ENCODE peak calls at places on chromosomes 4 and X, in four cellular contexts. A is NCI-H1105; E is activated CD4-positive, CD25-positive, alpha-beta regulatory T cell; M is nucleus accumbens. Y is an unnamed sample.
A peak's percentile ranks its signal among the peaks of the same experiment; 100 is the strongest.

GRCh38 chr4:55635282-55635681 is 816 bp downstream of the NMU start:
- DNase-seq in A (no peak), E (no peak), M (no peak), Y (peak; percentile 12)

GRCh38 chrX:30153175-30153880 is 62.0 kb upstream of the MAGEB2 start:
- DNase-seq in A (no peak), E (no peak), M (no peak), Y (peak; percentile 21)

GRCh38 chr4:84691170-84691691 is 108.3 kb downstream of the CDS1 start:
- DNase-seq in A (no peak), E (no peak), M (no peak), Y (peak; percentile 93)

GRCh38 chrX:69028761-69029120 is 136.5 kb downstream of the PJA1 start:
- DNase-seq in A (no peak), E (no peak), M (no peak), Y (no peak)

GRCh38 chr4:57369446-57369845 is 259.3 kb upstream of the IGFBP7 start:
- DNase-seq in A (no peak), E (no peak), M (no peak), Y (peak; percentile 3)

GRCh38 chr4:143118666-143119065 is 66.1 kb upstream of the USP38 start:
- DNase-seq in A (no peak), E (no peak), M (no peak), Y (no peak)

GRCh38 chr4:42483426-42484379 is 86.4 kb downstream of the SHISA3 start:
- DNase-seq in A (no peak), E (no peak), M (peak; percentile 10), Y (peak; percentile 62)

GRCh38 chr4:38819569-38819968 is 15.0 kb upstream of the TLR1 start:
- DNase-seq in A (no peak), E (no peak), M (no peak), Y (no peak)

GRCh38 chr4:178215754-178216153 is 773.5 kb upstream of the AGA start:
- DNase-seq in A (no peak), E (no peak), M (no peak), Y (no peak)

GRCh38 chr4:44056721-44057151 is 391.9 kb downstream of the KCTD8 start:
- DNase-seq in A (no peak), E (no peak), M (no peak), Y (peak; percentile 3)

GRCh38 chr4:37928896-37929537 is 31.2 kb upstream of the PTTG2 start:
- DNase-seq in A (no peak), E (no peak), M (no peak), Y (peak; percentile 14)

GRCh38 chrX:6383911-6384310 is 151.0 kb downstream of the VCX3A start:
- DNase-seq in A (no peak), E (no peak), M (no peak), Y (no peak)

GRCh38 chr4:139872274-139872673 is 206.7 kb downstream of the MGST2 start:
- DNase-seq in A (no peak), E (no peak), M (no peak), Y (no peak)

Y was measured in cardiac muscle cell.